ENCODE peak calls at places on chromosomes 11 and 22, in nine cellular contexts. S, U, E, I, O, N, D, R and C are unnamed samples.

GRCh38 chr22:46484156-46484860 is 53.1 kb downstream of the CELSR1 start:
- DNase-seq in S (no peak), U (no peak), I (no peak), R (no peak), N (no peak), O (no peak), D (no peak), E (no peak), C (no peak)

GRCh38 chr11:68362801-68363379 is 50.5 kb downstream of the LRP5 start:
- DNase-seq in U (no peak), O (no peak), R (no peak), I (no peak), E (no peak), S (no peak), D (no peak), N (no peak), C (no peak)

GRCh38 chr11:10418259-10418949 is 36.7 kb upstream of the AMPD3 start:
- DNase-seq in E (no peak), S (no peak), N (no peak), R (no peak), U (no peak), D (no peak), O (no peak), I (no peak), C (no peak)

GRCh38 chr11:911031-911889 is 650 bp upstream of the CHID1 start:
- DNase-seq in I (peak), N (peak), E (no peak), S (no peak), D (peak), O (peak), U (peak), R (peak), C (peak)

GRCh38 chr22:25062378-25063095 is 110.0 kb downstream of the KIAA1671 start:
- DNase-seq in U (no peak), O (no peak), N (no peak), E (no peak), R (peak), S (no peak), D (no peak), I (no peak), C (no peak)

GRCh38 chr11:134215836-134216235 is 7.9 kb downstream of the NCAPD3 start:
- DNase-seq in U (no peak), I (no peak), D (no peak), S (no peak), O (no peak), N (no peak), E (no peak), R (no peak), C (no peak)

GRCh38 chr11:9397746-9398680 is 13.6 kb downstream of the IPO7 start:
- DNase-seq in O (no peak), E (no peak), I (no peak), S (no peak), R (no peak), D (no peak), U (no peak), N (no peak), C (no peak)

GRCh38 chr22:26884921-26885320 is 227.5 kb downstream of the MIAT start:
- DNase-seq in N (no peak), I (no peak), U (no peak), R (no peak), O (no peak), E (no peak), D (no peak), S (no peak), C (no peak)

GRCh38 chr11:121578216-121579063 is 125.7 kb upstream of the SORL1-AS1 start:
- DNase-seq in D (no peak), O (no peak), N (peak), S (peak), E (no peak), I (no peak), R (no peak), U (no peak), C (no peak)

GRCh38 chr11:110424775-110425444 is 4.8 kb upstream of the FDX1 start:
- DNase-seq in U (no peak), E (no peak), I (no peak), R (no peak), O (no peak), N (no peak), S (no peak), D (no peak), C (no peak)

GRCh38 chr11:93857413-93858185 is 7.2 kb upstream of the VSTM5 start:
- DNase-seq in N (no peak), I (no peak), U (no peak), E (no peak), D (no peak), R (peak), S (no peak), O (no peak), C (no peak)

GRCh38 chr11:73539506-73540084 is 58.3 kb downstream of the FAM168A start:
- DNase-seq in N (no peak), E (no peak), O (no peak), I (no peak), U (no peak), D (no peak), R (no peak), S (no peak), C (no peak)

GRCh38 chr11:86800076-86800955 is at the start of gene PRSS23:
- DNase-seq in N (peak), I (peak), O (peak), R (peak), D (peak), U (peak), S (no peak), E (no peak), C (peak)

GRCh38 chr11:64250875-64251721 is at the start of gene PLCB3:
- DNase-seq in D (peak), O (no peak), R (peak), N (peak), U (peak), S (no peak), I (peak), E (no peak), C (peak)

GRCh38 chr11:118295834-118296454 is 8.6 kb upstream of the CD3E start:
- DNase-seq in U (no peak), D (peak), N (no peak), O (no peak), R (peak), I (peak), E (no peak), S (no peak), C (no peak)

GRCh38 chr11:17537261-17537660 is 7.0 kb downstream of the USH1C start:
- DNase-seq in I (no peak), N (no peak), S (no peak), U (no peak), R (no peak), E (no peak), O (no peak), D (no peak), C (no peak)

GRCh38 chr11:70463478-70464255 is 65.3 kb downstream of the CTTN start:
- DNase-seq in S (no peak), U (no peak), O (no peak), E (peak), D (no peak), I (no peak), N (no peak), R (no peak), C (no peak)

GRCh38 chr11:86182976-86183584 is 61.5 kb upstream of the EED start:
- DNase-seq in R (no peak), E (no peak), U (no peak), S (peak), O (no peak), I (no peak), N (no peak), D (peak), C (no peak)

GRCh38 chr11:114017723-114018122 is 41.8 kb upstream of the ZBTB16 start:
- DNase-seq in U (no peak), I (no peak), N (no peak), D (no peak), E (no peak), S (no peak), R (no peak), O (no peak), C (no peak)

GRCh38 chr11:102007567-102008437 is 39.4 kb upstream of the CFAP300 start:
- DNase-seq in I (peak), E (no peak), N (no peak), U (no peak), R (peak), D (peak), S (peak), O (no peak), C (no peak)

DNA sequence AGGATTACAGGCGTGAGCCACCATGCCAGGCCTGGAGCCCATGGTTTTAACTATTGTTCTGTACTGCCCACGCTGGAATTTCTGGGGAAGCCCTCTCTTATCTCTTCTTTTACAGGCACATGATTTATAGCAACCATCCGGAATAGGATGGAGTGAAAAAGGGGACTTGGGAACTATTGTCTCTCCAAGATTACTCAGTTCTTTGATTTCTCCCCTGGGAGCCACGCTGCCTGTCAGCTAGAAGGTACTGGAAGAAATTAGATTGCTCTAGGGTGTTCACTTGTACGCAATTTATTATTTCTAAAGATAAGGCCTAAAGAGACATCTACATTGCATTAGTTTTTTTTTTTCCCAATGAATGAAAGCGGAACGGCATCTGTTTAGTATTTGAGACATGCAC is 65.6 kb upstream of the PTPRJ start:
- DNase-seq in I (no peak), E (no peak), R (peak), U (no peak), O (no peak), N (no peak), D (no peak), S (no peak), C (no peak)
- TF ChIP-seq CTCF in I (no peak), E (no peak), R (no peak), U (no peak), O (no peak), N (no peak), D (no peak), S (no peak), C (no peak)

GRCh38 chr11:126080206-126080941 is 17.7 kb upstream of the CDON start:
- DNase-seq in N (no peak), S (no peak), I (no peak), E (no peak), R (no peak), U (no peak), O (no peak), D (peak), C (no peak)

GRCh38 chr11:126076641-126077040 is 14.0 kb upstream of the CDON start:
- DNase-seq in D (no peak), E (no peak), I (no peak), R (no peak), S (no peak), O (no peak), U (no peak), N (no peak), C (no peak)

GRCh38 chr11:126081915-126082250 is 19.2 kb upstream of the CDON start:
- DNase-seq in S (no peak), R (no peak), O (no peak), D (no peak), N (no peak), U (no peak), I (no peak), E (no peak), C (no peak)

GRCh38 chr11:126082251-126083109 is 19.8 kb upstream of the CDON start:
- DNase-seq in D (no peak), R (no peak), O (no peak), S (no peak), U (no peak), N (no peak), E (no peak), I (no peak), C (no peak)

GRCh38 chr11:126079640-126080205 is 17.1 kb upstream of the CDON start:
- DNase-seq in D (no peak), N (no peak), S (no peak), U (no peak), I (no peak), O (no peak), R (no peak), E (no peak), C (no peak)
- TF ChIP-seq CTCF in D (no peak), N (no peak), S (no peak), U (no peak), I (no peak), O (no peak), R (no peak), E (no peak), C (no peak)

GRCh38 chr11:112795142-112795815 is 165.9 kb upstream of the NCAM1 start:
- DNase-seq in E (no peak), N (no peak), D (peak), R (no peak), S (peak), O (peak), I (no peak), U (peak), C (no peak)

GRCh38 chr11:112794321-112794720 is 166.9 kb upstream of the NCAM1 start:
- DNase-seq in O (no peak), N (no peak), D (no peak), S (no peak), R (no peak), E (no peak), U (no peak), I (no peak), C (no peak)

GRCh38 chr11:112797072-112797471 is 164.1 kb upstream of the NCAM1 start:
- DNase-seq in O (no peak), R (no peak), U (no peak), D (peak), E (no peak), S (no peak), N (no peak), I (no peak), C (no peak)

GRCh38 chr11:112795896-112796686 is 165.1 kb upstream of the NCAM1 start:
- DNase-seq in D (no peak), N (peak), E (no peak), U (no peak), I (no peak), S (no peak), R (no peak), O (peak), C (no peak)

GRCh38 chr11:112797653-112798293 is 163.4 kb upstream of the NCAM1 start:
- DNase-seq in E (peak), D (peak), I (no peak), U (peak), R (no peak), O (peak), N (no peak), S (no peak), C (no peak)
- TF ChIP-seq CTCF in E (peak), D (no peak), I (peak), U (peak), R (no peak), O (no peak), N (no peak), S (peak), C (peak)

GRCh38 chr22:32517921-32518320 is 43.3 kb downstream of the FBXO7 start:
- DNase-seq in O (no peak), S (no peak), N (no peak), I (no peak), R (no peak), E (no peak), U (no peak), D (no peak), C (no peak)

GRCh38 chr22:32518351-32518750 is 43.7 kb downstream of the FBXO7 start:
- DNase-seq in D (no peak), N (no peak), U (no peak), O (no peak), I (no peak), S (no peak), R (no peak), E (no peak), C (no peak)

GRCh38 chr22:32520612-32521011 is 46.0 kb downstream of the FBXO7 start:
- DNase-seq in S (no peak), R (no peak), I (no peak), O (no peak), E (no peak), D (no peak), U (no peak), N (no peak), C (no peak)

GRCh38 chr22:32517488-32517887 is 42.9 kb downstream of the FBXO7 start:
- DNase-seq in U (no peak), O (no peak), S (no peak), I (no peak), N (no peak), R (no peak), D (no peak), E (no peak), C (no peak)

GRCh38 chr22:32518848-32519247 is 44.2 kb downstream of the FBXO7 start:
- DNase-seq in U (no peak), S (no peak), N (no peak), R (no peak), O (no peak), I (no peak), E (no peak), D (no peak), C (no peak)
- TF ChIP-seq CTCF in U (peak), S (no peak), N (no peak), R (peak), O (no peak), I (peak), E (no peak), D (peak), C (peak)

GRCh38 chr22:20380486-20380885 is 13.5 kb upstream of the ZNF74 start:
- DNase-seq in O (no peak), S (no peak), N (no peak), E (no peak), R (no peak), I (no peak), U (no peak), D (no peak), C (no peak)

GRCh38 chr22:20378110-20378509 is 15.8 kb upstream of the ZNF74 start:
- DNase-seq in D (no peak), I (no peak), S (no peak), E (no peak), N (no peak), R (no peak), O (no peak), U (no peak), C (no peak)
- TF ChIP-seq CTCF in D (no peak), I (no peak), S (no peak), E (no peak), N (no peak), R (no peak), O (no peak), U (no peak), C (no peak)

GRCh38 chr22:50624347-50625130 is 3.4 kb downstream of the ARSA start:
- DNase-seq in R (no peak), I (no peak), N (no peak), D (no peak), U (no peak), E (no peak), S (no peak), O (no peak), C (no peak)

GRCh38 chr22:50621948-50622722 is 5.8 kb downstream of the ARSA start:
- DNase-seq in I (no peak), R (no peak), N (no peak), S (no peak), O (no peak), E (no peak), U (no peak), D (peak), C (no peak)

GRCh38 chr22:50621491-50621880 is 6.5 kb downstream of the ARSA start:
- DNase-seq in R (no peak), E (no peak), S (peak), D (no peak), U (no peak), O (no peak), N (no peak), I (no peak), C (no peak)

GRCh38 chr22:50620861-50621490 is 7.0 kb downstream of the ARSA start:
- DNase-seq in R (no peak), I (no peak), N (no peak), S (no peak), D (peak), O (no peak), E (no peak), U (no peak), C (no peak)

GRCh38 chr22:50622723-50623327 is 5.1 kb downstream of the ARSA start:
- DNase-seq in R (no peak), E (no peak), U (no peak), D (peak), O (no peak), N (no peak), S (no peak), I (no peak), C (no peak)
- TF ChIP-seq CTCF in R (no peak), E (no peak), U (no peak), D (no peak), O (no peak), N (no peak), S (no peak), I (no peak), C (no peak)

DNA sequence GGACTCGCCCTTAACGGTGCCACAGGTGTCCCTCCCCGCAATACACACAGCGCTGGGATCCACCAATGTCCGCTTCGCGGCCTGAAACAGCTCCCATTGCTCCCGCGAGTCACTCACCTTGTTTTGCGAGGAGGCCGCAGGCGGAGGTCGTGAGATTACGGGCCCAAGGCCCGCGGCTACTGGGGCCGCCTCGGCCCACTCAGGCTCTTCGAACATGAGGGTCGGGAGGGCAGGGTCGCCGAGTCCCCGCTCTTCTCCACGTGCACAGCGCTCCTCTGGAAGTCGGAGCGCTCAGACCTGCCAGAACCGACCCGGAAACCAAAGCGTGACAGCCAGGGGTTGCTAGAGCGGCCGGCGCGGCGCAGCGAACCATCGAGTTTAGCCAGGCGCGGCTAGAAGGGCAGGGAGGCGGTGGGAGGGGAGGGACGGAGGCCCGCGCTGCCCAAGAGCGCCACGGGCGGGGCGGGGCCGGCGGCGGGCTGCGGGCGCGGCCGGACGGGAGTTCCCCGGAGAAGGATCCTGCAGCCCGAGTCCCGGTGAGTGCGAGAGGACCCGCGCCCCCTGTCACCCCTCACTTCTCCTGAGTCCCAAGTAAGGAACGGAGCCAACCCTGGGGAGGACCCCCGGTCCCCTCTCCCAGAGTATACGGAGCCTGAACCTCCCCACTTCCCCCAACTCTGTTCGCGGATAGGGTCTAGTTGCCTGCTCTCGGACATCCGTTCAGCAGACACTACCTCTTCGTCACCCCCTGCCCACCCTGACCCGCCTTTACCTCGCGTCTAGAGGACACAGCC is at the start of the genes ILK and RRP8:
- DNase-seq in N (peak), I (peak), S (peak), R (peak), E (peak), U (peak), O (peak), D (peak), C (peak)
- TF ChIP-seq CTCF in N (peak), I (no peak), S (no peak), R (no peak), E (peak), U (no peak), O (peak), D (no peak), C (peak)

GRCh38 chr11:62713343-62713742 is 5.9 kb downstream of the GNG3 start:
- DNase-seq in D (peak), E (no peak), N (no peak), U (no peak), R (no peak), O (no peak), S (no peak), I (no peak), C (no peak)
- TF ChIP-seq CTCF in D (no peak), E (no peak), N (no peak), U (no peak), R (no peak), O (no peak), S (no peak), I (no peak), C (no peak)